ENCODE peak calls at places on chromosomes 12 and 14, in ten cellular contexts. L, U, N, C, M, W, B, I, D and T are unnamed samples.

GRCh38 chr14:102008891-102009290 is 44.5 kb downstream of the DYNC1H1 start:
- DNase-seq in D (no peak), B (no peak), L (no peak), C (no peak), N (no peak), I (no peak), U (no peak), M (no peak), W (no peak), T (no peak)

GRCh38 chr12:115394498-115395220 is 710.7 kb upstream of the TBX3 start:
- DNase-seq in M (no peak), N (no peak), C (no peak), W (no peak), I (no peak), D (no peak), U (peak; percentile 18), B (no peak), L (peak; percentile 42), T (no peak)

GRCh38 chr12:388012-388411 is 1.1 kb downstream of the KDM5A start:
- DNase-seq in N (no peak), M (no peak), U (no peak), D (no peak), W (no peak), L (no peak), B (no peak), C (no peak), I (no peak), T (no peak)

GRCh38 chr14:84409435-84409834 is 1120.5 kb upstream of the FLRT2 start:
- DNase-seq in W (no peak), M (no peak), L (no peak), B (no peak), C (no peak), U (no peak), I (no peak), N (no peak), D (no peak), T (no peak)

GRCh38 chr12:56130876-56131275 is 2.8 kb downstream of the ESYT1 start:
- DNase-seq in I (no peak), M (no peak), N (no peak), B (no peak), L (no peak), U (no peak), C (no peak), D (no peak), W (no peak), T (no peak)

GRCh38 chr12:23303821-23304220 is 645.6 kb downstream of the SOX5 start:
- DNase-seq in W (no peak), D (no peak), M (no peak), I (no peak), B (no peak), C (no peak), U (no peak), L (no peak), N (no peak), T (no peak)

GRCh38 chr12:32476446-32476845 is 77.1 kb downstream of the FGD4 start:
- DNase-seq in W (no peak), D (no peak), B (no peak), L (no peak), N (no peak), U (no peak), C (no peak), M (no peak), I (no peak), T (no peak)

GRCh38 chr14:80475074-80475473 is 263.8 kb upstream of the DIO2 start:
- DNase-seq in M (no peak), I (no peak), L (peak; percentile 52), B (no peak), U (no peak), N (no peak), C (no peak), D (peak; percentile 29), W (no peak), T (no peak)

GRCh38 chr12:42182394-42182793 is 37.7 kb upstream of the GXYLT1 start:
- DNase-seq in L (no peak), U (no peak), M (no peak), C (no peak), N (no peak), B (no peak), I (no peak), D (no peak), W (no peak), T (no peak)

GRCh38 chr12:24404086-24404815 is 454.8 kb upstream of the SOX5 start:
- DNase-seq in U (no peak), M (no peak), L (no peak), I (no peak), N (no peak), W (no peak), C (no peak), D (peak; percentile 44), B (no peak), T (no peak)

GRCh38 chr12:116324684-116325664 is 47.5 kb upstream of the MED13L start:
- DNase-seq in N (no peak), B (peak; percentile 3), M (peak; percentile 58), D (no peak), C (no peak), I (no peak), U (no peak), L (no peak), W (no peak), T (no peak)

GRCh38 chr12:80864046-80864735 is 73.5 kb downstream of the LIN7A start:
- DNase-seq in D (no peak), C (no peak), B (no peak), L (peak; percentile 56), M (no peak), N (no peak), U (no peak), I (no peak), W (no peak), T (no peak)

GRCh38 chr12:113909776-113910420 is 56.2 kb downstream of the RBM19 start:
- DNase-seq in M (no peak), B (no peak), D (no peak), I (no peak), W (no peak), N (no peak), C (no peak), U (no peak), L (no peak), T (no peak)